ENCODE peak calls at places on chromosome 1, in six cellular contexts. O is upper lobe of left lung, W is sigmoid colon, B is GM23338, Q is SK-N-MC, Y is H1. S is an unnamed sample.

GRCh38 chr1:32337855-32338636 is 2.0 kb upstream of the MARCKSL1 start:
- DNase-seq in O (peak), W (no peak), B (no peak), Q (no peak), Y (no peak), S (peak)

GRCh38 chr1:167922023-167922422 is 8.1 kb upstream of the ADCY10 start:
- DNase-seq in W (no peak), B (no peak), O (no peak), Y (no peak), Q (no peak), S (no peak)

GRCh38 chr1:52814465-52814864 is 28.1 kb upstream of the ZYG11A start:
- DNase-seq in Y (no peak), B (no peak), O (no peak), Q (no peak), W (no peak), S (no peak)

GRCh38 chr1:228744356-228744755 is 9.1 kb downstream of the RHOU start:
- DNase-seq in Y (no peak), W (no peak), O (no peak), Q (no peak), B (no peak), S (no peak)

GRCh38 chr1:21673277-21673780 is 4.2 kb upstream of the RAP1GAP start:
- DNase-seq in B (no peak), W (peak), Y (peak), Q (no peak), O (peak), S (peak)

GRCh38 chr1:61434276-61434675 is 290.7 kb downstream of the TM2D1 start:
- DNase-seq in O (no peak), Q (no peak), B (no peak), Y (no peak), W (no peak), S (no peak)

GRCh38 chr1:48036693-48037386 is 39.7 kb upstream of the TRABD2B start:
- DNase-seq in Y (no peak), B (no peak), W (no peak), O (no peak), Q (no peak), S (no peak)

GRCh38 chr1:19866758-19867157 is 15.4 kb upstream of the OTUD3 start:
- DNase-seq in W (no peak), B (no peak), Q (no peak), O (no peak), Y (no peak), S (no peak)

GRCh38 chr1:27153549-27153886 is 1.4 kb downstream of the SLC9A1 start:
- DNase-seq in Q (no peak), O (no peak), W (no peak), Y (no peak), B (no peak), S (no peak)

GRCh38 chr1:22525646-22526045 is 37.6 kb upstream of the EPHA8 start:
- DNase-seq in W (no peak), B (no peak), Q (no peak), O (no peak), Y (no peak), S (no peak)

GRCh38 chr1:218939095-218939494 is 234.6 kb upstream of the LYPLAL1 start:
- DNase-seq in B (no peak), O (no peak), Y (no peak), W (no peak), Q (no peak), S (no peak)

GRCh38 chr1:13443506-13443905 is 33.3 kb downstream of the PRAMEF20 start:
- DNase-seq in O (no peak), Q (no peak), Y (no peak), W (no peak), B (no peak), S (no peak)

GRCh38 chr1:6483010-6483760 is 8.3 kb downstream of the PLEKHG5 start:
- DNase-seq in O (peak), B (no peak), Y (no peak), Q (no peak), W (no peak), S (no peak)

GRCh38 chr1:45913183-45913924 is 109.9 kb downstream of the MAST2 start:
- DNase-seq in O (no peak), Q (no peak), Y (no peak), B (no peak), W (peak), S (no peak)

GRCh38 chr1:78095618-78096416 is 50.1 kb downstream of the GIPC2 start:
- DNase-seq in W (no peak), O (no peak), Y (no peak), Q (no peak), B (no peak), S (no peak)

GRCh38 chr1:6902153-6902552 is 116.9 kb downstream of the CAMTA1 start:
- DNase-seq in B (no peak), O (no peak), Q (no peak), Y (no peak), W (no peak), S (no peak)

GRCh38 chr1:103191327-103191726 is 83.0 kb upstream of the COL11A1 start:
- DNase-seq in B (no peak), W (no peak), Q (no peak), Y (no peak), O (no peak), S (no peak)

GRCh38 chr1:6622396-6623152 is 2.1 kb upstream of the THAP3 start:
- DNase-seq in B (no peak), O (no peak), Y (no peak), Q (no peak), W (no peak), S (no peak)

GRCh38 chr1:157136133-157136532 is 2.1 kb downstream of the ETV3 start:
- DNase-seq in W (no peak), O (no peak), Y (no peak), B (no peak), Q (no peak), S (no peak)

GRCh38 chr1:18926315-18927081 is 24.1 kb upstream of the ALDH4A1 start:
- DNase-seq in O (no peak), B (no peak), Q (no peak), Y (no peak), W (peak), S (peak)

GRCh38 chr1:109255097-109255651 is 5.8 kb downstream of the CELSR2 start:
- DNase-seq in O (no peak), Q (no peak), Y (no peak), W (no peak), B (peak), S (no peak)

GRCh38 chr1:25103180-25103790 is 129.0 kb downstream of the SYF2 start:
- DNase-seq in Q (no peak), Y (no peak), B (no peak), W (no peak), O (no peak), S (no peak)

GRCh38 chr1:192270398-192270797 is 46.4 kb upstream of the RGS21 start:
- DNase-seq in Y (no peak), W (no peak), B (no peak), O (no peak), Q (no peak), S (no peak)

GRCh38 chr1:168504064-168504837 is 39.5 kb downstream of the XCL2 start:
- DNase-seq in Q (no peak), O (no peak), W (peak), Y (no peak), B (no peak), S (no peak)

GRCh38 chr1:196558424-196558823 is 49.8 kb downstream of the KCNT2 start:
- DNase-seq in W (no peak), O (no peak), B (no peak), Y (no peak), Q (peak), S (no peak)

GRCh38 chr1:188281927-188282326 is 1453.2 kb downstream of the PLA2G4A start:
- DNase-seq in O (no peak), W (no peak), Y (no peak), B (no peak), Q (no peak), S (no peak)

GRCh38 chr1:1596493-1597274 is 3.3 kb downstream of the FNDC10 start:
- DNase-seq in W (no peak), Q (no peak), Y (no peak), O (peak), B (no peak), S (no peak)

GRCh38 chr1:159214149-159214760 is 9.6 kb downstream of the ACKR1 start:
- DNase-seq in Q (no peak), W (no peak), O (no peak), Y (peak), B (peak), S (peak)

GRCh38 chr1:72281144-72281543 is 1.2 kb downstream of the NEGR1 start:
- DNase-seq in B (no peak), W (no peak), O (no peak), Y (no peak), Q (no peak), S (no peak)

GRCh38 chr1:39063191-39063590 is 37.0 kb downstream of the NDUFS5 start:
- DNase-seq in B (peak), Y (no peak), Q (no peak), W (no peak), O (no peak), S (peak)

GRCh38 chr1:169115891-169116585 is 9.5 kb downstream of the ATP1B1 start:
- DNase-seq in W (peak), O (peak), Q (no peak), B (peak), Y (no peak), S (peak)

GRCh38 chr1:90717665-90718410 is 736 bp upstream of the BARHL2 start:
- DNase-seq in Y (peak), W (no peak), O (peak), Q (no peak), B (peak), S (no peak)

GRCh38 chr1:200707116-200707515 is 31.6 kb upstream of the CAMSAP2 start:
- DNase-seq in Y (no peak), Q (no peak), B (no peak), W (no peak), O (no peak), S (no peak)

GRCh38 chr1:59391216-59392179 is 94.6 kb downstream of the FGGY start:
- DNase-seq in W (no peak), O (no peak), Q (no peak), B (no peak), Y (no peak), S (no peak)

GRCh38 chr1:43357251-43357650 is 1.5 kb upstream of the CDC20 start:
- DNase-seq in O (no peak), W (no peak), B (no peak), Q (no peak), Y (no peak), S (no peak)

GRCh38 chr1:43359696-43360095 is 915 bp downstream of the CDC20 start:
- DNase-seq in W (no peak), Y (no peak), B (no peak), Q (no peak), O (no peak), S (no peak)

GRCh38 chr1:43360616-43361015 is 1.8 kb downstream of the CDC20 start:
- DNase-seq in W (no peak), B (no peak), Y (no peak), Q (no peak), O (no peak), S (no peak)

GRCh38 chr1:43358121-43358745 is 548 bp upstream of the CDC20 start:
- DNase-seq in B (peak), W (no peak), Q (no peak), O (peak), Y (no peak), S (no peak)

DNA sequence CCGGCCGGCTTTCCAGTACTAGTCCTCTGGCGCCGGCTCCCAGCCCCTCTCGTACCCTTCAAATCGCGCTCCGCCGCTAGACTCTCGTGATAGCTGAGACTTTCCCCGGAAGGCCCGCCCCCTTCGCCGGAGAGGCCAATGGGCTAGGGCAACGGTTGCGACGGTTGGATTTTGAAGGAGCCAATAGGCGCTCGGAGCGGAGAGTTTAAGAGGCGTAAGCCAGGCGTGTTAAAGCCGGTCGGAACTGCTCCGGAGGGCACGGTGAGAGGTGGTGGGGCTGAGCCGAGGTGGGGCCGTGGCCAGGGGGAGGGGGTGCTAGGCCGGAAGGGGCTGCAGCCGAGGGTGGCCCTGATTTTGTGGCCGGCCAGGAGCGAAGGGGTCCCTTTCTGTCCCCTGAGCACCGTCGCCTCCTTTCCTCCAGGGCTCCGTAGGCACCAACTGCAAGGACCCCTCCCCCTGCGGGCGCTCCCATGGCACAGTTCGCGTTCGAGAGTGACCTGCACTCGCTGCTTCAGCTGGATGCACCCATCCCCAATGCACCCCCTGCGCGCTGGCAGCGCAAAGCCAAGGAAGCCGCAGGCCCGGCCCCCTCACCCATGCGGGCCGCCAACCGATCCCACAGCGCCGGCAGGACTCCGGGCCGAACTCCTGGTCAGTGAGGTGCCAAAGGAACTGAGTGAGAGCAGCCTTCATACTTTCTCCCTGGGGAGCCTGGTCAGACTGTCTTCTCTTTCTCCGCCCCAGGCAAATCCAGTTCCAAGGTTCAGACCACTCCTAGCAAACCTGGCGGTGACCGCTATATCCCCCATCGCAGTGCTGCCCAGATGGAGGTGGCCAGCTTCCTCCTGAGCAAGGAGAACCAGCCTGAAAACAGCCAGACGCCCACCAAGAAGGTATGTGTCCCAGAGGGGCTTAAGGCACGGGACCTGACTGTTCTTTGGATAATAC is at the start of gene CDC20:
- DNase-seq in Q (peak), O (peak), B (peak), Y (peak), W (peak), S (peak)
- TF ChIP-seq POLR2AphosphoS5 in Q (peak), O (no peak), B (peak), Y (peak), W (peak), S (peak)

GRCh38 chr1:214546886-214547641 is 4.3 kb downstream of the PTPN14 start:
- DNase-seq in Q (no peak), W (no peak), O (no peak), B (no peak), Y (no peak), S (no peak)

GRCh38 chr1:214545293-214545692 is 6.1 kb downstream of the PTPN14 start:
- DNase-seq in Q (no peak), W (no peak), O (no peak), Y (no peak), B (no peak), S (no peak)

GRCh38 chr1:214544791-214545190 is 6.6 kb downstream of the PTPN14 start:
- DNase-seq in Q (no peak), B (no peak), Y (no peak), O (no peak), W (no peak), S (no peak)

GRCh38 chr1:214547747-214548146 is 3.7 kb downstream of the PTPN14 start:
- DNase-seq in Q (no peak), Y (no peak), B (no peak), O (no peak), W (no peak), S (no peak)

GRCh38 chr1:214546076-214546475 is 5.3 kb downstream of the PTPN14 start:
- DNase-seq in W (no peak), Y (no peak), B (no peak), O (no peak), Q (no peak), S (no peak)
- H3K27ac ChIP-seq in W (no peak), Y (no peak), B (no peak), O (no peak), Q (no peak), S (no peak)

DNA sequence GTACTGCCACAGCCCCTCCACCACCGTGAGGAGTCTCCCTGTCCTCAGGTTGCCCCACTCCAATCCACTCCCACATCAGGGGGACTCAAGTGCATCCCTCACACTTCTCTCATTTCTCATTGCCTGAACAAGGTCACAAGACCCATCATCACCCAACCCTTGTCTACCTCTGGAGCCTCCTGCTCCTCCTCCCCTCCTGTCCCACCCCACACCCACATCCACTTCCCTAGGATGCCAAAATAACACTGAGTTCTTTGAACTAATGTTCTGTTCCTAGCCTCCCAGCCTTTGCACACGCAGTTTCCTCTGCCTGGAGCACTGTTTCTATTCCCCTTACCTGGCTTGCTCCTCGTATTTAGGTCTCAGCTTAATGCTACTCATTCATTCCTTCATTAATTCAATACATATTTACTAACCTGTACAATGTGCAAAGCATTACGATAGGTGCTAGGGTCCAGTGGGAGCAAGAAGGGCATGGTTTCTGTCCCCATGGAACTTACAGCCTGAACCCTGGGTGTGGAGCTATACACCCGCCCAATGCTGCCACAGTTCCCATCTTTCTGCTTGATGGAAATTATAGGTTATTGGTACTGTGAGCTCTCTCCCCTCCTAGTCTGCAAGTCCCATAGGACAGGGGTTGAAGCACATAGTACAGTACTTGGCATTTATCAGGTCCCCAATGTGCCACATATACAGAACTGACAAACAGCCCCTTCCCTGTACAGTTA is 96.1 kb upstream of the GRIK3 start:
- DNase-seq in Q (no peak), Y (no peak), O (no peak), W (no peak), B (no peak), S (no peak)
- TF ChIP-seq POLR2AphosphoS5 in Q (no peak), Y (no peak), O (no peak), W (no peak), B (no peak), S (no peak)

GRCh38 chr1:17403081-17403480 is 31.1 kb downstream of the PADI6 start:
- DNase-seq in Q (no peak), W (no peak), Y (no peak), B (no peak), O (no peak), S (no peak)
- H3K27ac ChIP-seq in Q (no peak), W (no peak), Y (no peak), B (peak), O (no peak), S (no peak)

S was measured in spleen.